ENCODE peak calls at places on chromosomes 6 and 20, in six cellular contexts. U is neural progenitor cell, Q is fibroblast of lung, W is IMR-90, J is HCT116, C is K562. A is an unnamed sample.
A peak's percentile ranks its signal among the peaks of the same experiment; 100 is the strongest.

GRCh38 chr6:111591370-111591900 is 14.2 kb downstream of the TRAF3IP2 start:
- DNase-seq in Q (peak; percentile 100), C (no peak), U (no peak), J (peak; percentile 92), W (peak; percentile 100), A (no peak)

GRCh38 chr20:19903168-19903676 is 113.9 kb upstream of the NAA20 start:
- DNase-seq in W (peak; percentile 76), U (no peak), J (no peak), C (no peak), Q (peak; percentile 84), A (peak; percentile 78)

GRCh38 chr6:75217203-75217602 is 11.3 kb upstream of the COL12A1 start:
- DNase-seq in W (peak; percentile 88), U (no peak), Q (peak; percentile 67), J (no peak), C (no peak), A (no peak)

GRCh38 chr6:162058281-162058875 is 669.2 kb downstream of the PRKN start:
- DNase-seq in U (no peak), Q (no peak), J (peak; percentile 93), W (no peak), C (no peak), A (no peak)

GRCh38 chr20:61900376-61901293 is 165.0 kb downstream of the TAF4 start:
- DNase-seq in U (no peak), C (no peak), W (no peak), J (no peak), Q (peak; percentile 5), A (no peak)

GRCh38 chr6:133983099-133983939 is 30.3 kb downstream of the TBPL1 start:
- DNase-seq in C (no peak), Q (peak; percentile 80), W (peak; percentile 53), U (peak; percentile 30), J (no peak), A (no peak)

GRCh38 chr20:11103866-11104265 is 430.1 kb upstream of the JAG1 start:
- DNase-seq in U (no peak), W (peak; percentile 59), C (no peak), Q (peak; percentile 24), J (no peak), A (no peak)

GRCh38 chr6:36370638-36371037 is 16.8 kb downstream of the ETV7 start:
- DNase-seq in Q (no peak), C (no peak), W (no peak), U (no peak), J (no peak), A (no peak)

GRCh38 chr6:149483302-149483701 is 1.5 kb downstream of the ZC3H12D start:
- DNase-seq in Q (no peak), C (no peak), J (no peak), W (no peak), U (no peak), A (peak; percentile 87)

GRCh38 chr6:56547687-56548086 is 95.0 kb downstream of the DST start:
- DNase-seq in W (no peak), J (no peak), Q (no peak), C (no peak), U (no peak), A (no peak)

GRCh38 chr6:33905081-33905609 is 101.3 kb upstream of the MLN start:
- DNase-seq in U (no peak), Q (no peak), W (no peak), J (no peak), C (peak; percentile 93), A (no peak)

GRCh38 chr6:49541210-49541724 is 9.2 kb upstream of the C6orf141 start:
- DNase-seq in Q (peak; percentile 80), J (peak; percentile 56), W (peak; percentile 52), C (no peak), U (no peak), A (no peak)

GRCh38 chr6:152085533-152085932 is 278.1 kb downstream of the ESR1 start:
- DNase-seq in Q (no peak), W (peak; percentile 24), C (no peak), J (peak; percentile 76), U (no peak), A (no peak)

GRCh38 chr20:37947943-37948342 is 45.0 kb downstream of the VSTM2L start:
- DNase-seq in Q (no peak), W (no peak), J (no peak), U (no peak), C (no peak), A (no peak)

DNA sequence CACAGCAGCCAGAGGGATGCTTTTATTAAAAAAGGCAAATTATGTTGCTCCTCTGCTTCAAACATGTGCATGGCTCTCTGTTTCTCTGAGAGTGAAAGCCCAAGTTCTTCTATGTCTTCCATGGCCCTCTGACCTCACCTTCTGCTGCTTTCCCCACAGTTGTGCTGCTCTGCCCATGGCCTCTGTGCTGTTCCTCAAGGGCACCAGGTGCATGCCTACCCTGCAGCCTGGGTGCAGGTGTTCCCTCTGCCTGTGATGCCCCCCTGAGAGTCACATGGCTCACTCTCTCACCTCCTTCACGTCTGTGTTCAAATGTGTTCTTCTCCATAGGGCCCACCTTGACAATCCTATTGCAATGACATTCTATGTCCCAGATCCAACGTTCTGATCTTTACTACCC is 477.0 kb upstream of the CHD6 start:
- DNase-seq in J (no peak), W (no peak), U (no peak), C (no peak), Q (no peak), A (no peak)
- H2AFZ ChIP-seq in J (no peak overlapping the region), W (no peak overlapping the region), U (no peak overlapping the region), C (no peak overlapping the region), Q (no peak overlapping the region), A (no peak overlapping the region)

GRCh38 chr6:166174031-166174430 is 6.4 kb upstream of the TBXT start:
- DNase-seq in W (no peak), J (no peak), U (no peak), Q (no peak), C (no peak), A (peak; percentile 78)
- H3K27me3 ChIP-seq in W (peaks cover 39% of the 10 kb centered on the region), J (no peaks in the 10 kb centered on the region), U (peaks cover 73% of the 10 kb centered on the region), Q (peaks cover 9% of the 10 kb centered on the region), C (peaks cover 38% of the 10 kb centered on the region), A (no peaks in the 10 kb centered on the region)

DNA sequence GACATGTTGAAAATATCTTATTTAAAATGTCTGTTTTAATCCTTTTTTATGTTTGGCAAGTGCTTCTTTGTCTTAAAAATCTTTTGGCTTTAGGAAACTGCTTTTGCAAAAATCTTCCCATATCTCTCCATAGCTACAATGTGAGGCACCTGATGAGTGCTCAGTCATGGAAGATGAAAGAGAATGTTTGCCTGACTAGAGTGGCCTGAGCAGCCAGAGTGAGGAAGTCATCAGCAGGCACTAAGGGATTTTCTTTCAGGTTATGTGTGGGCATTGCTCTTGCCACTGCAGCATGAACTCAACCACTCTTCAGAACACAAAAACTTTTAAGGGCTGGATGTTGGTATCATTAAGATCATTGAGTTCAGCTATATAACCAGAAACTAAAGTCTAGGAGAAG is 47.9 kb downstream of the AKIRIN2 start:
- DNase-seq in J (no peak), U (no peak), C (no peak), Q (no peak), W (no peak), A (no peak)
- H3K9ac ChIP-seq in J (no peak overlapping the region), U (no peak overlapping the region), C (no peak overlapping the region), Q (no peak overlapping the region), W (no peak overlapping the region), A (no peak overlapping the region)

DNA sequence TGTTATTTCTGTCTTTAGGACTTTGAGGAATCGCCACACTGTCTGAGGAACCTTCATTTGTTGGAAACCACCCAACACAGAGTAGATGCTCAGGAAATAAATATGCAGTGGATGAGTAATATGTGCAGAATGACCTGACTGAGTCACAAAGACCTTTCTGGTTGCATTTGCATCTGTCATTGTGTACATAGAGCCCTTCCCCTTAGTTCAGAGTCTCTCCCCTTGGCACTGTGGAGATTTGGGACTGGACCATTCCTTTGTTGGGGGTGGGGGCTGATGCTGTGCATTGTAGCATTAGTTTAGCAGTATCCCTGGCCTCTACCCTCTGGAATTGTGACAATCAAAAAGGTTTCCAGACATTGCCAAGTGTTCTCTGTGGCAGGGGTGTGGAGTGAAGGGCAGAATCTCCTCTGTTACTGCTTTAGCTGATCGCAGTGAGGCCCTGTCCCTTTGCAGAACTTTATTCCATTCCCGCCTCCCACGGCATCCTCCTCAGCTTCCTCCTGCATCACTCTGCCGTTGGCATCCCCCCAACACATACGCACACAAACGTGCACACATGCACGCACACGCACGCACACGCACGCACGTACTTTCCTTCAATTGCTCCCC is 64.5 kb downstream of the EYA2 start:
- DNase-seq in J (peak; percentile 22), C (no peak), U (no peak), W (peak; percentile 99), Q (peak; percentile 94), A (no peak)
- H2AFZ ChIP-seq in J (no peak overlapping the region), C (no peak overlapping the region), U (no peak overlapping the region), W (peak overlapping the region; percentile 90), Q (no peak overlapping the region), A (no peak overlapping the region)

GRCh38 chr6:27873101-27874030 is 38.8 kb downstream of the OR2B2 start:
- DNase-seq in U (peak; percentile 68), C (no peak), J (no peak), W (peak; percentile 83), Q (peak; percentile 95), A (no peak)

GRCh38 chr6:27872634-27873028 is 39.6 kb downstream of the OR2B2 start:
- DNase-seq in J (no peak), W (no peak), C (no peak), Q (no peak), U (no peak), A (no peak)

GRCh38 chr6:27867941-27868705 is 44.1 kb downstream of the OR2B2 start:
- DNase-seq in U (no peak), Q (peak; percentile 50), J (no peak), W (peak; percentile 8), C (no peak), A (no peak)

GRCh38 chr6:27870486-27870885 is 41.7 kb downstream of the OR2B2 start:
- DNase-seq in Q (no peak), J (no peak), C (no peak), W (no peak), U (no peak), A (no peak)

DNA sequence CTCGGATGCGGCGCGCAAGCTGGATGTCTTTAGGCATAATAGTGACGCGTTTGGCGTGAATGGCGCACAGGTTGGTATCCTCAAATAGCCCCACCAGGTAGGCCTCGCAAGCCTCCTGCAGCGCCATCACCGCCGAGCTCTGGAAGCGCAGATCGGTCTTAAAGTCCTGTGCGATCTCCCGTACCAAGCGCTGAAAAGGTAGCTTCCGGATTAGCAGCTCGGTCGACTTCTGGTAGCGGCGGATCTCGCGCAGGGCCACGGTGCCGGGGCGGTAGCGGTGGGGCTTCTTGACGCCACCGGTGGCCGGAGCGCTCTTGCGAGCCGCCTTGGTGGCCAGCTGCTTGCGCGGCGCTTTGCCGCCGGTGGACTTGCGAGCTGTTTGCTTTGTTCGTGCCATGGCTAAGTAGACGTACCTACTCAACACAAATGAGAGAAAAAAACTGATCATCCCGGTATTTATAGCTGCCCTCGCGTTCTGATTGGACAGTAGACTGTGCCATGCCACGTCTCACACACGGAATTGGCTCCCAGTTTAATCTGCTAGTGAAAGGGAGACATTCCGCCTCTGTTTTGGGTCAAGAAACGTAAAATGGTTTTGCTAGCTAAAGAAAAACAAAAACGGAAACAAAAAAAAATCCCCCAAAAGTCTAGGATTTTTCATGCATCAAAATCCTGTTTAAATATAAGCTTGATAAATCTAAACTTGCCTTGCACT is 40.1 kb downstream of the OR2B2 start:
- DNase-seq in W (peak; percentile 97), Q (peak; percentile 99), C (no peak), J (no peak), U (peak; percentile 88), A (peak; percentile 97)
- H3K27me3 ChIP-seq in W (no peaks in the 10 kb centered on the region), Q (no peaks in the 10 kb centered on the region), C (no peaks in the 10 kb centered on the region), J (no peaks in the 10 kb centered on the region), U (no peaks in the 10 kb centered on the region), A (no peaks in the 10 kb centered on the region)